ENCODE peak calls at places on chromosomes 5 and 9, in nine cellular contexts. W is HepG2, V is A549, N is HCT116, C is GM23338, S is HL-60, E is SK-N-SH, D is K562, Y is GM12878. B is an unnamed sample.
A peak's percentile ranks its signal among the peaks of the same experiment; 100 is the strongest.

GRCh38 chr5:62372600-62372999 is 31.1 kb downstream of the DIMT1 start:
- DNase-seq in W (no peak), V (no peak), E (no peak), Y (no peak), D (no peak), C (no peak), S (no peak), N (no peak), B (no peak)

GRCh38 chr9:13186091-13186490 is 93.4 kb downstream of the MPDZ start:
- DNase-seq in E (no peak), D (no peak), V (no peak), W (no peak), S (no peak), N (no peak), Y (no peak), C (no peak), B (no peak)

GRCh38 chr9:72476617-72477375 is 44.6 kb upstream of the TMC1 start:
- DNase-seq in C (peak; percentile 16), Y (no peak), W (peak; percentile 63), E (no peak), V (peak; percentile 64), N (peak; percentile 98), D (peak; percentile 34), S (no peak), B (peak; percentile 79)

GRCh38 chr5:16726538-16726946 is 109.7 kb upstream of the RETREG1 start:
- DNase-seq in W (no peak), N (no peak), E (no peak), V (no peak), D (no peak), Y (peak; percentile 12), S (peak; percentile 15), C (no peak), B (no peak)

GRCh38 chr9:133402689-133403088 is 15.1 kb downstream of the REXO4 start:
- DNase-seq in W (no peak), V (no peak), N (no peak), E (no peak), S (no peak), C (no peak), Y (no peak), D (no peak), B (no peak)

GRCh38 chr5:113447651-113448050 is 12.9 kb upstream of the TSSK1B start:
- DNase-seq in D (peak; percentile 21), S (no peak), Y (no peak), N (no peak), C (peak; percentile 23), W (peak; percentile 23), E (peak; percentile 69), V (peak; percentile 19), B (no peak)

GRCh38 chr5:14177651-14178050 is 34.5 kb downstream of the TRIO start:
- DNase-seq in C (no peak), D (no peak), N (no peak), E (no peak), Y (no peak), W (no peak), S (no peak), V (no peak), B (no peak)

GRCh38 chr5:68894673-68895072 is 199.1 kb upstream of the SLC30A5 start:
- DNase-seq in N (no peak), Y (no peak), W (no peak), D (no peak), E (no peak), C (no peak), S (no peak), V (no peak), B (no peak)

GRCh38 chr9:130732793-130733221 is 39.2 kb downstream of the EXOSC2 start:
- DNase-seq in N (no peak), V (no peak), C (no peak), E (no peak), D (peak; percentile 50), S (no peak), W (no peak), Y (no peak), B (no peak)

GRCh38 chr9:130729145-130729544 is 35.6 kb downstream of the EXOSC2 start:
- DNase-seq in C (no peak), W (no peak), V (no peak), N (no peak), E (no peak), S (no peak), D (no peak), Y (no peak), B (no peak)

GRCh38 chr9:130732131-130732530 is 38.6 kb downstream of the EXOSC2 start:
- DNase-seq in C (peak; percentile 60), V (no peak), Y (no peak), E (peak; percentile 44), W (peak; percentile 20), N (no peak), D (peak; percentile 79), S (no peak), B (no peak)

GRCh38 chr9:130731355-130731754 is 37.8 kb downstream of the EXOSC2 start:
- DNase-seq in W (no peak), Y (no peak), E (no peak), N (no peak), V (no peak), S (no peak), C (no peak), D (no peak), B (no peak)

DNA sequence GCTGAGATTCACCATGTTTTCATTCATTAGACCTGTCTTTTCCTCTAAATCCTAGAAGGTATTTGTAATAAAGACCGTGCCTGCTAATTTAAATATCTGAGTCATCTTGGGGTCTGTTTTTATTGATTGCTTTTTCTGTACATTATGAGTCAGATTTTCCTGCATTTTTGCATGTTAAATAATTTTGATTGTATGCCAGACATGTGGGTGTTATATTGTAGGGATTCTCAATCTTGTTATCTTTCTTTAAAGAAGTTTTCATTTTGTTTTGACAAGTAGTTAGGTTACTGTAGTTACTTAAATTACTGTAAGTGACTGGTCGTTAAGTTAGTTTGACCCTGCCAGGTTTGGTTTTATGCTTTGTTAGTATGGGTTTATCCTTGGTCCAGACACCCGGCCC is 35.1 kb downstream of the EXOSC2 start:
- DNase-seq in N (peak; percentile 54), D (no peak), E (no peak), S (no peak), V (no peak), W (no peak), Y (no peak), C (no peak), B (no peak)
- H3K27ac ChIP-seq in N (peak overlapping the region; percentile 74), D (no peak overlapping the region), E (no peak overlapping the region), S (no peak overlapping the region), V (no peak overlapping the region), W (no peak overlapping the region), Y (no peak overlapping the region), C (peak overlapping the region; percentile 46), B (no peak overlapping the region)

GRCh38 chr9:76720245-76720644 is 44.0 kb upstream of the PCA3 start:
- DNase-seq in E (no peak), W (no peak), N (no peak), S (no peak), D (no peak), C (no peak), V (no peak), Y (no peak), B (no peak)

GRCh38 chr9:76718166-76718565 is 46.1 kb upstream of the PCA3 start:
- DNase-seq in N (no peak), V (no peak), W (no peak), S (no peak), C (peak; percentile 53), E (no peak), Y (no peak), D (peak; percentile 7), B (no peak)

GRCh38 chr9:76717611-76718010 is 46.6 kb upstream of the PCA3 start:
- DNase-seq in D (no peak), N (no peak), S (peak; percentile 39), Y (no peak), V (no peak), W (no peak), C (no peak), E (no peak), B (no peak)

GRCh38 chr9:76716270-76716669 is 48.0 kb upstream of the PCA3 start:
- DNase-seq in C (no peak), S (no peak), V (no peak), Y (no peak), D (no peak), W (no peak), E (no peak), N (no peak), B (no peak)

GRCh38 chr9:76717176-76717575 is 47.1 kb upstream of the PCA3 start:
- DNase-seq in C (no peak), N (no peak), Y (no peak), S (no peak), W (no peak), V (no peak), E (no peak), D (no peak), B (no peak)
- TF ChIP-seq REST in C (no peak), N (no peak), Y (no peak), S (no peak), W (no peak), V (no peak), E (no peak), D (no peak), B (no peak)

GRCh38 chr9:121550569-121551512 is 51.2 kb upstream of the GGTA1 start:
- DNase-seq in S (peak; percentile 71), N (peak; percentile 40), C (peak; percentile 88), V (peak; percentile 69), E (peak; percentile 92), D (peak; percentile 83), Y (no peak), W (peak; percentile 58), B (no peak)
- TF ChIP-seq CTCF in S (peak; percentile 48), N (no peak), C (peak; percentile 99), V (peak; percentile 83), E (peak; percentile 90), D (peak; percentile 93), Y (peak; percentile 80), W (peak; percentile 98), B (peak; percentile 93)

GRCh38 chr9:110072597-110073355 is 135.2 kb downstream of the C9orf152 start:
- DNase-seq in W (no peak), N (no peak), C (no peak), S (no peak), V (no peak), D (no peak), Y (no peak), E (no peak), B (no peak)
- H3K27ac ChIP-seq in W (no peak overlapping the region), N (no peak overlapping the region), C (no peak overlapping the region), S (no peak overlapping the region), V (peak overlapping the region; percentile 17), D (no peak overlapping the region), Y (peak overlapping the region; percentile 2), E (no peak overlapping the region), B (no peak overlapping the region)

DNA sequence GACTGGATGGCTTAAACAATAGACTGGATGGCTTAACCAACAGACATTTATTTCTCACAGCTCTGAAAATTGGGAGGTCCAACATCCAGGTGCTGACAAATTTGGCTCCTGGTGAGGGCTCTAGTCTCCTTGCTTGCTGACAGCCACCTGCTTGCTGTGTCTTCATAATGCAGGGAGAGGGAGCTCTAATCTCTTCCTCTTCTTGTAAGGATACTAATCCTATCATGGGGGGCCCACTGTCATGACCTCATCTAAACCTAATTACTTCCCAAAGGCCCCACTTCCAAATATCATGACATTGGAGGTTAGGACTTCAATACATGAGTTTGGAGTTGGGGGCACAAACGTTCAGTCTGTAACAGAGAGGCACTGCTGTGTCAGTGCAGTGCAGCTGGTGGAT is 26.4 kb downstream of the FOXD1 start:
- DNase-seq in W (no peak), E (no peak), N (no peak), V (no peak), C (peak; percentile 62), D (no peak), S (no peak), Y (no peak), B (no peak)
- TF ChIP-seq REST in W (no peak), E (no peak), N (no peak), V (no peak), C (no peak), D (no peak), S (no peak), Y (no peak), B (no peak)

B was measured in Panc1.